ENCODE peak calls at places on chromosome 21, in seven cellular contexts. Y, K, X, V, G, I and N are unnamed samples. For H3K27me3 and H3K36me3, the result is how much of the 10 kb centered on the place peaks cover.

GRCh38 chr21:38088916-38089762 is 167.7 kb upstream of the KCNJ15 start:
- DNase-seq in X (no peak), I (no peak), Y (no peak), V (no peak), G (no peak), K (no peak), N (no peak)

GRCh38 chr21:32889596-32889995 is 118.0 kb upstream of the PAXBP1 start:
- DNase-seq in I (no peak), K (no peak), Y (no peak), X (peak), V (no peak), G (no peak), N (no peak)

GRCh38 chr21:29254550-29254949 is 44.2 kb upstream of the BACH1 start:
- DNase-seq in X (no peak), Y (no peak), V (no peak), I (no peak), G (no peak), K (no peak), N (no peak)

GRCh38 chr21:33265664-33266049 is 510 bp upstream of the IL10RB start:
- DNase-seq in X (no peak), K (no peak), V (peak), Y (peak), I (peak), G (peak), N (no peak)

GRCh38 chr21:34598931-34599400 is 15.9 kb downstream of the RCAN1 start:
- DNase-seq in K (no peak), G (no peak), Y (no peak), V (no peak), X (peak), I (no peak), N (no peak)

GRCh38 chr21:16488042-16488441 is 758.3 kb downstream of the USP25 start:
- DNase-seq in G (no peak), I (no peak), K (no peak), V (no peak), Y (no peak), X (no peak), N (no peak)

GRCh38 chr21:38987551-38988210 is 182.0 kb downstream of the ETS2 start:
- DNase-seq in K (no peak), X (no peak), Y (no peak), G (no peak), V (no peak), I (no peak), N (no peak)

GRCh38 chr21:18340387-18340942 is 63.1 kb downstream of the TMPRSS15 start:
- DNase-seq in K (no peak), Y (no peak), I (no peak), X (no peak), G (no peak), V (no peak), N (no peak)

GRCh38 chr21:32099812-32100416 is 178.9 kb downstream of the MIS18A start:
- DNase-seq in X (no peak), Y (no peak), V (peak), G (no peak), K (no peak), I (no peak), N (no peak)

GRCh38 chr21:27132270-27132669 is 165.4 kb upstream of the ADAMTS5 start:
- DNase-seq in G (no peak), Y (no peak), X (peak), I (no peak), K (peak), V (no peak), N (no peak)

GRCh38 chr21:32572574-32573420 is 12.5 kb downstream of the TCP10L start:
- DNase-seq in K (no peak), Y (no peak), X (no peak), I (peak), G (no peak), V (no peak), N (no peak)

GRCh38 chr21:33971492-33972013 is 55.9 kb upstream of the ATP5PO start:
- DNase-seq in K (no peak), Y (no peak), G (no peak), X (peak), I (no peak), V (peak), N (peak)

GRCh38 chr21:20459838-20460237 is 538.4 kb upstream of the NCAM2 start:
- DNase-seq in V (no peak), Y (no peak), X (no peak), K (no peak), G (no peak), I (no peak), N (no peak)

GRCh38 chr21:39728341-39728740 is 16.6 kb upstream of the IGSF5 start:
- DNase-seq in V (no peak), K (no peak), I (no peak), G (no peak), Y (no peak), X (no peak), N (no peak)

GRCh38 chr21:39263372-39263771 is 50.1 kb downstream of the BRWD1 start:
- DNase-seq in Y (no peak), K (no peak), I (no peak), V (no peak), G (no peak), X (no peak), N (no peak)

GRCh38 chr21:16307256-16307655 is 577.5 kb downstream of the USP25 start:
- DNase-seq in V (no peak), Y (no peak), X (no peak), K (no peak), G (no peak), I (no peak), N (no peak)

GRCh38 chr21:39715804-39716397 is 29.1 kb upstream of the IGSF5 start:
- DNase-seq in K (peak), G (peak), V (peak), I (peak), X (peak), Y (no peak), N (no peak)

GRCh38 chr21:34530264-34530663 is 18.3 kb upstream of the KCNE1 start:
- DNase-seq in V (no peak), G (no peak), K (no peak), I (no peak), X (peak), Y (no peak), N (peak)

GRCh38 chr21:26632691-26633090 is 59.6 kb upstream of the CYYR1 start:
- DNase-seq in G (no peak), Y (no peak), K (no peak), I (no peak), X (no peak), V (no peak), N (no peak)

GRCh38 chr21:33412832-33413519 is 9.8 kb downstream of the IFNGR2 start:
- DNase-seq in K (no peak), X (no peak), I (peak), G (peak), Y (no peak), V (peak), N (no peak)

GRCh38 chr21:33374080-33374873 is 28.9 kb upstream of the IFNGR2 start:
- DNase-seq in G (peak), Y (no peak), I (peak), X (peak), V (peak), K (no peak), N (no peak)

GRCh38 chr21:27564684-27565280 is 597.9 kb upstream of the ADAMTS5 start:
- DNase-seq in K (peak), G (no peak), I (peak), Y (no peak), X (peak), V (peak), N (no peak)

GRCh38 chr21:18334066-18334465 is 69.5 kb downstream of the TMPRSS15 start:
- DNase-seq in Y (no peak), V (no peak), I (no peak), X (no peak), G (no peak), K (no peak), N (no peak)

GRCh38 chr21:27145134-27145798 is 178.4 kb upstream of the ADAMTS5 start:
- DNase-seq in V (no peak), G (no peak), I (no peak), X (no peak), Y (no peak), K (no peak), N (no peak)

GRCh38 chr21:29376556-29376955 is 77.8 kb downstream of the BACH1 start:
- DNase-seq in Y (peak), V (peak), X (no peak), G (peak), K (no peak), I (peak), N (no peak)

GRCh38 chr21:32705139-32705538 is 22.7 kb downstream of the SYNJ1 start:
- DNase-seq in V (peak), I (no peak), K (no peak), X (peak), G (no peak), Y (no peak), N (no peak)

GRCh38 chr21:16976132-16976666 is 536.6 kb upstream of the CXADR start:
- DNase-seq in Y (no peak), V (no peak), X (peak), K (no peak), I (no peak), G (no peak), N (no peak)

GRCh38 chr21:27570306-27570868 is 603.5 kb upstream of the ADAMTS5 start:
- DNase-seq in V (no peak), X (peak), Y (peak), I (peak), G (no peak), K (peak), N (peak)

GRCh38 chr21:17793675-17794123 is 25.5 kb downstream of the C21orf91 start:
- DNase-seq in Y (no peak), X (peak), I (no peak), V (no peak), G (no peak), K (no peak), N (no peak)

GRCh38 chr21:28473530-28474225 is 519.0 kb downstream of the LTN1 start:
- DNase-seq in Y (no peak), I (no peak), K (no peak), G (no peak), V (no peak), X (no peak), N (peak)

GRCh38 chr21:32328595-32328994 is 29.9 kb downstream of the MRAP start:
- DNase-seq in V (no peak), K (no peak), X (peak), Y (no peak), I (no peak), G (no peak), N (no peak)

GRCh38 chr21:38505654-38506523 is 7.6 kb upstream of the ERG start:
- DNase-seq in K (no peak), Y (no peak), V (peak), X (peak), G (no peak), I (no peak), N (no peak)

GRCh38 chr21:16587671-16588379 is 858.0 kb downstream of the USP25 start:
- DNase-seq in K (no peak), Y (no peak), I (no peak), G (peak), X (peak), V (peak), N (peak)

GRCh38 chr21:43916691-43917514 is 51.9 kb downstream of the AGPAT3 start:
- DNase-seq in I (no peak), G (peak), X (no peak), V (no peak), Y (no peak), K (no peak), N (no peak)

GRCh38 chr21:32698286-32698685 is 29.5 kb downstream of the SYNJ1 start:
- DNase-seq in I (no peak), X (no peak), G (no peak), V (no peak), K (no peak), Y (no peak), N (no peak)

GRCh38 chr21:38756746-38757145 is 49.0 kb upstream of the ETS2 start:
- DNase-seq in X (peak), I (no peak), K (peak), Y (no peak), G (no peak), V (no peak), N (peak)

GRCh38 chr21:25838809-25839208 is 104.0 kb downstream of the GABPA start:
- DNase-seq in I (no peak), X (peak), G (no peak), K (no peak), Y (no peak), V (no peak), N (no peak)

DNA sequence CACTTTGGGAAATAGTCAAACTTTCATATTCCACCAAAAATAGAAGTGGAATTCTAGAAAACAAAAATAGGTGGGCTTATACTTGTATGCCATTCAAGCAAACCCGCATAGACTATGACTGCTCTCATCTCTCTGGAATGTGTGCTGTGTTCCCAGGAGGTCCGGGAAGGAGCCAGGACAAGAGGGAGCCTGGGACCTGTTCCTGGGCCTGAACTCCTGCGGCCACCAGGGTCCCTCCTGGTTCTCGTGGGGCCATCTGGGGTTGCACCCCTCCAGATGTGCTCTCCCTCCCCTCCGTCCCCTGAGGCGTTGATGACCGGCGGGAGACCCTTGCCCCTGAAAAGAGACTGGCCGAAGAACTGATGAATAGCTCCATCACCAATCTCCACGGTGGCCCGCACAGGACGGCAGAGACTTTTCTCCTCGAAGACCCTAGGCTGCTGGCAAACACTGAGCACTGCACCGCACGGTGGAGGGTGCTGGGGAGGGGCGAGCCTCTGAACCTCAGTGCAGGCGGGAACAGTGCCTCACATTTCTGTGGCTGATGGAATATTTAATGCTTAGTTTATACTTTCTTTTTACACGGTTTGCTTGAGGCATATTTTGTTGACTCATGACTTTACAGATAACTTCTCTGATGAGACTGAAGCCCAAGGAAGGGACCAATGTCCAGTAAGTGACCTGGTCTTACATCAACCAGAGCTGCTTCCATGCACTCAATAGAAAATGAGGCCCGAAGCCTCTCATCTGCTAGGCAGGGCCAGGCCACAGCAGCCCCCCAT is 9.6 kb upstream of the ADARB1 start:
- DNase-seq in V (no peak), I (no peak), K (no peak), X (peak), Y (no peak), G (no peak), N (no peak)
- H3K27me3 ChIP-seq in V (under half), I (under half), K (under half), X (under half), Y (under half), G (under half), N (under half)

GRCh38 chr21:46503922-46504539 is 45.3 kb downstream of the DIP2A start:
- DNase-seq in V (no peak), Y (no peak), K (no peak), X (no peak), I (no peak), G (no peak), N (no peak)

GRCh38 chr21:46507562-46507961 is 48.9 kb downstream of the DIP2A start:
- DNase-seq in V (no peak), G (no peak), Y (no peak), K (no peak), X (no peak), I (no peak), N (no peak)

GRCh38 chr21:46504681-46505080 is 46.0 kb downstream of the DIP2A start:
- DNase-seq in V (no peak), Y (no peak), I (no peak), G (no peak), X (no peak), K (no peak), N (no peak)

GRCh38 chr21:46515109-46515508 is 56.4 kb downstream of the DIP2A start:
- DNase-seq in Y (peak), G (peak), I (peak), K (no peak), X (peak), V (no peak), N (no peak)

GRCh38 chr21:46509760-46510159 is 51.1 kb downstream of the DIP2A start:
- DNase-seq in Y (no peak), G (no peak), K (no peak), V (no peak), I (peak), X (no peak), N (no peak)
- H3K36me3 ChIP-seq in Y (half or more), G (under half), K (under half), V (under half), I (half or more), X (under half), N (under half)

DNA sequence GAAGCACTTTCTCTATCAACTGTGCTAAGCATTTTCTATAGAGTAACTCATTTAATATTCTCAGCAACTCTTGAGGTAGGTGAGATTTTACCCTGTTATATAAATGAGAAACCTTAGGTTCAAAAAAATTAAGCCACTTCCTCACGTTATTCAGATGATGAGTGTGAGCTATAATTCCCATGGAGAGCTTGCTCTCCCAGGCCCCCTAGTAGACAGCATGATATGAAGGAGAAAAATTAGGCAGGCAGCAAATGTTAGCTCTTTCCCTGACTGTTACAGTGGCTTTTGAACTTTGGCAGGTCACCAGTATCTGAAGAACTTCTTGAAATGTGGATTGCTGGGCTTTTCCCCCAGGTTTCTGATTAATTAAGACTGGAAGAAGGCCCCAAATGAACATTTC is 753.1 kb downstream of the NCAM2 start:
- DNase-seq in Y (no peak), K (no peak), X (no peak), V (no peak), I (no peak), G (no peak), N (no peak)
- TF ChIP-seq CTCF in Y (no peak), K (no peak), X (no peak), V (no peak), I (no peak), G (no peak), N (no peak)

DNA sequence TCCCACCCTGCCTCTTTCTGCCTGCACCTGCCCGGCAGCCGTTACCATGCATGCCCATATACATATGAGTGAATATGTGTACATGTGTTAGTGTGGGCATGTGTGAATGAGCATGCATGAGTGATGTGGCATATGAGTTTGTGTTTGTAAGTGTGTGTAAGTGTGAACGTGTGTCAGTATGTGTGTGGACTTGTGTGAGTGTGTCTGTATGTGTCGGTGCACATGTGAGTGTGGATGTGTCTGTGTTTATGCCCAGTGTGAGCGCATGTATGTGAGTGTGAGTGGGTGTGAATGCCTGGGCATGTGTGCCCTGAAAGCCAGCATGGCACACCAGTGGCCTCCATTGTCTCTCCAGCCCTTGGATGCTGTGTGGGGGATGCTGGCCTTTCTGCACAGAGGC is 2.5 kb upstream of the UMODL1 start:
- DNase-seq in Y (peak), G (no peak), K (no peak), X (no peak), I (no peak), V (no peak), N (no peak)
- H3K27me3 ChIP-seq in Y (under half), G (under half), K (under half), X (under half), I (under half), V (under half), N (under half)

GRCh38 chr21:46414965-46415275 is 43.8 kb upstream of the DIP2A start:
- DNase-seq in V (no peak), I (no peak), K (no peak), X (no peak), G (no peak), Y (peak), N (no peak)
- H3K36me3 ChIP-seq in V (under half), I (half or more), K (under half), X (under half), G (under half), Y (half or more), N (under half)

GRCh38 chr21:23127973-23128372 is 2129.8 kb downstream of the NCAM2 start:
- DNase-seq in X (no peak), I (no peak), G (no peak), K (no peak), Y (no peak), V (peak), N (no peak)

GRCh38 chr21:23130308-23130707 is 2132.1 kb downstream of the NCAM2 start:
- DNase-seq in I (no peak), K (no peak), G (no peak), Y (no peak), X (no peak), V (peak), N (no peak)

GRCh38 chr21:23131177-23131576 is 2133.0 kb downstream of the NCAM2 start:
- DNase-seq in G (no peak), V (peak), I (no peak), X (no peak), K (no peak), Y (no peak), N (no peak)
- TF ChIP-seq CTCF in G (peak), V (peak), I (no peak), X (no peak), K (no peak), Y (no peak), N (no peak)

DNA sequence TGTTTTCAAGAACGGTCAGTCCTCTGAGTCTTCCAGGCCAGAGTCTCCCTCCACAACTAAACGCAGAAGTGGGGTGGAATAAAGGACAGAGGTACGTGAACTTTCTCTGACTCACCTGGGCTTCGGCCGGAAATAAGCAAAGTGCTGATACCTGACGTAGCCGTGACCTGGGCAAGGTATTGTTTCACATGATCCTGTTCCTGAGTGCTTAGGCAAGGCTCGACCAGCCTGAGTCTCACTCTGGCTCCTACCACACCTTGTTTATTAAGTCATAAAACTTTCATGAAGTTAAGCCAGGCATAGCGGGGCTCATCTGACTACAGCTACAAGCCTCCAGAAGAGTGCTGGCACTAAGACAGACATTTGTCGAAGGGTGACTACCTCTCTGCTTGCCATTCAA is 327.5 kb downstream of the SETD4 start:
- DNase-seq in V (no peak), X (no peak), I (no peak), G (no peak), Y (no peak), K (no peak), N (no peak)
- H3K27me3 ChIP-seq in V (under half), X (under half), I (under half), G (under half), Y (under half), K (under half), N (under half)

GRCh38 chr21:41557884-41558283 is 49.9 kb upstream of the TMPRSS2 start:
- DNase-seq in G (no peak), Y (no peak), I (no peak), V (no peak), K (no peak), X (no peak), N (no peak)
- H3K36me3 ChIP-seq in G (under half), Y (under half), I (under half), V (under half), K (under half), X (under half), N (under half)

GRCh38 chr21:30839304-30839703 is 9.7 kb upstream of the KRTAP7-1 start:
- DNase-seq in V (peak), X (no peak), Y (no peak), I (no peak), K (no peak), G (peak), N (no peak)
- TF ChIP-seq CTCF in V (peak), X (no peak), Y (no peak), I (no peak), K (peak), G (peak), N (no peak)